ENCODE peak calls at places on chromosomes 7 and 10, in four cellular contexts. Y is astrocyte, Q is neuronal stem cell, T is fibroblast of lung. O is an unnamed sample.

GRCh38 chr7:29336851-29337627 is 142.5 kb downstream of the CHN2 start:
- DNase-seq in Y (no peak), Q (no peak), T (no peak), O (no peak)

GRCh38 chr10:60877777-60878120 is 66.2 kb downstream of the RHOBTB1 start:
- DNase-seq in Y (no peak), Q (no peak), T (no peak), O (no peak)

GRCh38 chr10:61835069-61835908 is 66.2 kb upstream of the ARID5B start:
- DNase-seq in Y (peak), Q (no peak), T (peak), O (peak)

GRCh38 chr7:148458263-148458662 is 132.3 kb upstream of the C7orf33 start:
- DNase-seq in Y (no peak), Q (no peak), T (no peak), O (no peak)

GRCh38 chr10:24882047-24882698 is 70.2 kb downstream of the PRTFDC1 start:
- DNase-seq in Y (peak), Q (no peak), T (peak), O (no peak)

GRCh38 chr7:34787586-34787985 is 129.6 kb downstream of the NPSR1 start:
- DNase-seq in Y (no peak), Q (no peak), T (no peak), O (no peak)

GRCh38 chr10:70571636-70572439 is 30.7 kb downstream of the PRF1 start:
- DNase-seq in Y (no peak), Q (no peak), T (no peak), O (no peak)

GRCh38 chr10:110436554-110437350 is 61.0 kb upstream of the DUSP5 start:
- DNase-seq in Y (no peak), Q (no peak), T (no peak), O (no peak)

GRCh38 chr7:543790-544527 is 24.3 kb upstream of the PDGFA start:
- DNase-seq in Y (no peak), Q (no peak), T (no peak), O (no peak)

GRCh38 chr10:76089626-76090185 is 658.3 kb downstream of the LRMDA start:
- DNase-seq in Y (no peak), Q (no peak), T (no peak), O (no peak)

GRCh38 chr7:50711271-50712175 is 71.2 kb downstream of the GRB10 start:
- DNase-seq in Y (no peak), Q (no peak), T (peak), O (no peak)

GRCh38 chr7:49773939-49774458 is 561 bp downstream of the VWC2 start:
- DNase-seq in Y (no peak), Q (no peak), T (no peak), O (no peak)

GRCh38 chr7:119522698-119523097 is 750.3 kb upstream of the KCND2 start:
- DNase-seq in Y (no peak), Q (no peak), T (no peak), O (no peak)

GRCh38 chr7:12653127-12653917 is 34.1 kb upstream of the ARL4A start:
- DNase-seq in Y (peak), Q (no peak), T (no peak), O (no peak)

GRCh38 chr7:95796617-95797016 is 24.3 kb downstream of the DYNC1I1 start:
- DNase-seq in Y (no peak), Q (no peak), T (no peak), O (no peak)

GRCh38 chr10:5199398-5199797 is 2.8 kb downstream of the AKR1C4 start:
- DNase-seq in Y (no peak), Q (no peak), T (no peak), O (no peak)

GRCh38 chr7:42046483-42046882 is 190.5 kb downstream of the GLI3 start:
- DNase-seq in Y (peak), Q (no peak), T (no peak), O (no peak)

GRCh38 chr7:148699024-148699771 is 495 bp downstream of the CUL1 start:
- DNase-seq in Y (peak), Q (peak), T (peak), O (no peak)

GRCh38 chr7:158728911-158729645 is 24.5 kb upstream of the NCAPG2 start:
- DNase-seq in Y (no peak), Q (no peak), T (no peak), O (no peak)

GRCh38 chr10:95247200-95247880 is 43.5 kb downstream of the PDLIM1 start:
- DNase-seq in Y (peak), Q (no peak), T (peak), O (no peak)

GRCh38 chr10:43231523-43232078 is 35.3 kb downstream of the RASGEF1A start:
- DNase-seq in Y (no peak), Q (no peak), T (no peak), O (no peak)

GRCh38 chr10:103888113-103888841 is 29.7 kb downstream of the STN1 start:
- DNase-seq in Y (peak), Q (peak), T (peak), O (no peak)

GRCh38 chr7:13851756-13852155 is 137.7 kb downstream of the ETV1 start:
- DNase-seq in Y (peak), Q (no peak), T (peak), O (no peak)

GRCh38 chr7:3250725-3251124 is 50.3 kb upstream of the SDK1 start:
- DNase-seq in Y (no peak), Q (no peak), T (no peak), O (no peak)

DNA sequence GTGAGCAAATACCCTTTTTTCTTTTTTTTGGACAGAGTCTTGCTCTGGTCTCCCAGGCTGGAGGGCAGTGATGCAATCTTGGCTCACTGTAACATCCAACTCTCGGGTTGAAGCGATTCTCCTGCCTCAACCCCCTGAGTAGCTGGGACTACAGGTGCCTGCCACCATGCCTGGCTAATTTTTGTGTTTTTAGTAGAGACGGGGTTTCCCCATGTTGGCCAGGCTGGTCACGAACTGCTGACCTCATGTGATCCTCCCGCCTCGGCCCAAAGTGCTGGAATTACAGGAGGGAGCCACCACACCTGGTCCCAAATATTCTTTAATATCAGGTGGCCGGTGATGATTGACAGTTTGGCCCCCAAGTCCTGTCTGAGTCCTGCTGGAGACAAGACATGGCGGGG is 6.6 kb downstream of the LAT2 start:
- DNase-seq in Y (no peak), Q (no peak), T (no peak), O (no peak)
- H3K9ac ChIP-seq in Y (no peak), Q (no peak), T (no peak), O (no peak)

DNA sequence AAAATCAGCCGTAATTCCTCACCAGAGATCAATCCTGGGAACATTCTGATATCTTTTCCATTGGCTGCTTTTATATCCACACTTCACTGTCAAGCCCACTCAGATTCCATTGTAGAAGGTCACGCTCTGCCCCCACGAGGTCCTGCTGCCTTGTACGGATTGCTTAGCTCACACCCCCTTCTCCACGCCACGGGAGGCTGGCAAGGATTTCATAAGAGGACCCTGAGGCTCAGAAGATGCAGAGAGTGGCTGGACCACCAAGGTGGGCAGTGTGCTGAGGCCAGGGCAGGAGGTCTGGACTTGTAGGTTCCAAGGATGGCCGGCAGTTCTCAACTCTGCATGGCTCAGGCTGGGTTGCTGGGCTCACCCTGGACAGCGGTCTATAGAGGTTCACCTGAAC is 149.7 kb downstream of the RNF216 start:
- DNase-seq in Y (no peak), Q (no peak), T (no peak), O (no peak)
- H3K9ac ChIP-seq in Y (no peak), Q (peak), T (no peak), O (no peak)

DNA sequence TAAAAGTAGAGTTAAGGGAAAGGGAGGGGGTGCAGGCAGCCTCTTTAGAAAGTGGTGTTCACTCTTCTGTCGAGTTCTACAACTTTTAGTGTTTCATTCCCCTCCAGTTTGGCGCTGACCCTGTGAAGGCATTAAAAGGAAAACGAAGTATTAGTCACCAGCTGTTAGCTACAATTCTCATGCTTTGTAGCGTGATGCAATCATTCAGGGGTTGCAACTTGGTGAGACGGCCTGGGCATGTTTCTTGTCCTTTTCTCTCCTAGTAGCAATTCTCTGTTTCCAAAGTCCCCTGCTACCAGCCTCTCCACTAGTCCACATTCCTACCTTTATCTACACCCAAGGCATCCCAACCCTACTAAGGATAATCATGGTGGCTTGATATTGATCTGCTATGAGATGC is 33.7 kb upstream of the DGKI start:
- DNase-seq in Y (peak), Q (no peak), T (peak), O (peak)
- H3K9ac ChIP-seq in Y (peak), Q (no peak), T (no peak), O (no peak)

DNA sequence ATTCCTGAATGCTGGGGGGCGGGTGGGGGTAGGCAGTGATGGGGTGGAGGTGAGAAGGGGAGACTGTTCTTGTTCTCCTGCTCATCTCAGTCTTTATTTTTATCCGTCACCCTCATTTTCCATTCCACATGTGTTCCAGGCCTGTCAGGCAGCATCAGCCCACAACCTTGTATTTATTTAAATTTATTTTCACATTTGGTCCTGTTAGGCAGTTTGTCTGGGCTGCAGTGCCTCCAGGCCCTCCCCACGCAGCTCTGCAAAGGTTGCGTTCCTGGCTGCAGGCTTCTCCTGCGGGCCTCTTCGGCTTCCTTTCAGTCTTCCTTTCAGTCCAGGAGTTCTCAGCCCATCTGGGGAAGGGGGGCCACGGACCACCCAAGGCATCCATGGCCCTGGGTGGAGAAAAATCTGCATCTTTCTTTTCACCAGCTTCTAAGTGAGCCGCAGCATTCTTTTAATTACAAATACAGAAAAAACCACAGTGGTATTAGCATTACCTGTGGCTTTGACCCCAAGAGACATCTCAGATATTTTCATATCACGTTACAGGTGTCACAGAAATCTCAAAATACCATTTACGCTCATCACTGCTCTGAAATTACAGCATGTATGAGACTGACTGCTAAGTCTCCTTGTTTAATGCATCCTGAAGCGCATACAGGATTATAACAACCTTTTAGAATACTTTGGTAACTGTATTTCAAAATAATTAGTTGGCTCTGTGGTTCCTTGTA is 94.0 kb downstream of the C10orf105 start:
- DNase-seq in Y (no peak), Q (no peak), T (no peak), O (no peak)
- H3K9ac ChIP-seq in Y (no peak), Q (no peak), T (no peak), O (no peak)

GRCh38 chr7:101159696-101160674 is 5.4 kb downstream of the VGF start:
- DNase-seq in Y (no peak), Q (no peak), T (no peak), O (no peak)
- H3K9ac ChIP-seq in Y (no peak), Q (peak), T (no peak), O (peak)

DNA sequence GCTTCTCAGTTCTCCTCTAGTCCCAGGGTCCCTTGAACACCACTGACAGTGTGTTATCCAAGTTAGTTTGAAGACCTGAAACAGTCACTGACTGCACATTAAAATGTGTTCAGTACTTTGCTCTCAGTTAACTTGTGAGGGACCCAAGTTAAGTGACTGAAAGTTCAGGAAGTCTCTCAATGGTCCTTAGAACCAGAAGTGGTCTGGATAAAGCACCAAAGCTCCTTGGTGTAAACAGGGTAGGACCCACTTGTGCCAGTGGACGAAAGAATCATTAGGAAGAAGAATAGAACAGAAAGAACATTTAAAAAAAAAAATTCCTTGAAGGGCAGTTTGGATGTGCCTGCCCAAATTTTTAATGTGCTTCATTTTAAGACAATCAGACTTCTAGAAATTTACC is 45.1 kb downstream of the NOD1 start:
- DNase-seq in Y (no peak), Q (no peak), T (no peak), O (no peak)
- H3K9ac ChIP-seq in Y (no peak), Q (no peak), T (no peak), O (no peak)

O was measured in keratinocyte.